ENCODE peak calls at places on chromosomes 4 and X, in four cellular contexts. One of them, this sample, is unnamed.

GRCh38 chr4:111736516-111736915 is 408.7 kb upstream of the FAM241A start:
- DNase-seq in neural progenitor cell: no peak
- DNase-seq in tibial nerve: no peak
- DNase-seq in IMR-90: no peak
- DNase-seq in this sample: no peak

GRCh38 chrX:149903889-149904748 is 23.1 kb downstream of the MAGEA8 start:
- DNase-seq in neural progenitor cell: no peak
- DNase-seq in tibial nerve: no peak
- DNase-seq in IMR-90: peak; percentile 6
- DNase-seq in this sample: no peak

GRCh38 chrX:44669626-44670025 is 127.0 kb upstream of the FUNDC1 start:
- DNase-seq in neural progenitor cell: no peak
- DNase-seq in tibial nerve: no peak
- DNase-seq in IMR-90: no peak
- DNase-seq in this sample: no peak

GRCh38 chr4:151673913-151674520 is 86.8 kb downstream of the GATB start:
- DNase-seq in neural progenitor cell: no peak
- DNase-seq in tibial nerve: no peak
- DNase-seq in IMR-90: no peak
- DNase-seq in this sample: peak; percentile 36

GRCh38 chrX:101219840-101220191 is 230 bp downstream of the DRP2 start:
- DNase-seq in neural progenitor cell: peak; percentile 20
- DNase-seq in tibial nerve: no peak
- DNase-seq in IMR-90: peak; percentile 71
- DNase-seq in this sample: no peak

GRCh38 chr4:187069398-187069797 is 345.7 kb upstream of the FAT1 start:
- DNase-seq in neural progenitor cell: no peak
- DNase-seq in tibial nerve: peak; percentile 20
- DNase-seq in IMR-90: no peak
- DNase-seq in this sample: no peak

GRCh38 chr4:174222266-174222872 is 61.1 kb downstream of the FBXO8 start:
- DNase-seq in neural progenitor cell: peak; percentile 47
- DNase-seq in tibial nerve: no peak
- DNase-seq in IMR-90: peak; percentile 29
- DNase-seq in this sample: no peak

GRCh38 chr4:150080335-150080734 is 2.1 kb downstream of the DCLK2 start:
- DNase-seq in neural progenitor cell: no peak
- DNase-seq in tibial nerve: no peak
- DNase-seq in IMR-90: peak; percentile 63
- DNase-seq in this sample: no peak

GRCh38 chr4:8882239-8882638 is 10.6 kb upstream of the HMX1 start:
- DNase-seq in neural progenitor cell: peak; percentile 13
- DNase-seq in tibial nerve: no peak
- DNase-seq in IMR-90: no peak
- DNase-seq in this sample: no peak

GRCh38 chrX:133586443-133586842 is 171.2 kb upstream of the GPC4 start:
- DNase-seq in neural progenitor cell: no peak
- DNase-seq in tibial nerve: no peak
- DNase-seq in IMR-90: no peak
- DNase-seq in this sample: no peak

GRCh38 chr4:24924309-24924781 is 11.5 kb upstream of the CCDC149 start:
- DNase-seq in neural progenitor cell: no peak
- DNase-seq in tibial nerve: no peak
- DNase-seq in IMR-90: peak; percentile 97
- DNase-seq in this sample: no peak

GRCh38 chr4:184284742-184285141 is 67.1 kb upstream of the ENPP6 start:
- DNase-seq in neural progenitor cell: no peak
- DNase-seq in tibial nerve: no peak
- DNase-seq in IMR-90: no peak
- DNase-seq in this sample: no peak

GRCh38 chr4:91851456-91851855 is 452.3 kb upstream of the GRID2 start:
- DNase-seq in neural progenitor cell: no peak
- DNase-seq in tibial nerve: no peak
- DNase-seq in IMR-90: no peak
- DNase-seq in this sample: no peak

GRCh38 chr4:48069026-48069425 is 52.5 kb downstream of the NIPAL1 start:
- DNase-seq in neural progenitor cell: no peak
- DNase-seq in tibial nerve: no peak
- DNase-seq in IMR-90: no peak
- DNase-seq in this sample: no peak

GRCh38 chr4:40749717-40750460 is at the start of gene NSUN7:
- DNase-seq in neural progenitor cell: peak; percentile 89
- DNase-seq in tibial nerve: no peak
- DNase-seq in IMR-90: no peak
- DNase-seq in this sample: peak; percentile 97

GRCh38 chr4:125719987-125720386 is 405.2 kb downstream of the FAT4 start:
- DNase-seq in neural progenitor cell: no peak
- DNase-seq in tibial nerve: no peak
- DNase-seq in IMR-90: peak; percentile 41
- DNase-seq in this sample: no peak

GRCh38 chr4:45566896-45567603 is 556.8 kb downstream of the GABRG1 start:
- DNase-seq in neural progenitor cell: no peak
- DNase-seq in tibial nerve: no peak
- DNase-seq in IMR-90: no peak
- DNase-seq in this sample: no peak

GRCh38 chrX:45517090-45517973 is 316.7 kb upstream of the DIPK2B start:
- DNase-seq in neural progenitor cell: no peak
- DNase-seq in tibial nerve: no peak
- DNase-seq in IMR-90: peak; percentile 83
- DNase-seq in this sample: no peak

GRCh38 chr4:99655315-99656081 is 2.1 kb downstream of the C4orf54 start:
- DNase-seq in neural progenitor cell: no peak
- DNase-seq in tibial nerve: no peak
- DNase-seq in IMR-90: peak; percentile 47
- DNase-seq in this sample: no peak

GRCh38 chrX:126064901-126065541 is 101.1 kb downstream of the DCAF12L2 start:
- DNase-seq in neural progenitor cell: no peak
- DNase-seq in tibial nerve: no peak
- DNase-seq in IMR-90: no peak
- DNase-seq in this sample: no peak

GRCh38 chrX:121649414-121649813 is 602.0 kb downstream of the GLUD2 start:
- DNase-seq in neural progenitor cell: no peak
- DNase-seq in tibial nerve: no peak
- DNase-seq in IMR-90: no peak
- DNase-seq in this sample: no peak

GRCh38 chr4:74097631-74098550 is 1.1 kb downstream of the CXCL2 start:
- DNase-seq in neural progenitor cell: no peak
- DNase-seq in tibial nerve: no peak
- DNase-seq in IMR-90: no peak
- DNase-seq in this sample: no peak

GRCh38 chr4:123603165-123603564 is 206.6 kb downstream of the SPRY1 start:
- DNase-seq in neural progenitor cell: no peak
- DNase-seq in tibial nerve: no peak
- DNase-seq in IMR-90: peak; percentile 36
- DNase-seq in this sample: no peak

GRCh38 chrX:54786972-54787371 is 11.1 kb downstream of the ITIH6 start:
- DNase-seq in neural progenitor cell: no peak
- DNase-seq in tibial nerve: no peak
- DNase-seq in IMR-90: no peak
- DNase-seq in this sample: peak; percentile 77

GRCh38 chr4:99156992-99157391 is 12.9 kb upstream of the ADH4 start:
- DNase-seq in neural progenitor cell: no peak
- DNase-seq in tibial nerve: no peak
- DNase-seq in IMR-90: no peak
- DNase-seq in this sample: no peak

GRCh38 chr4:127781303-127782024 is 658 bp upstream of the HSPA4L start:
- DNase-seq in neural progenitor cell: no peak
- DNase-seq in tibial nerve: peak; percentile 32
- DNase-seq in IMR-90: peak; percentile 15
- DNase-seq in this sample: no peak

GRCh38 chr4:5164221-5164912 is 113.1 kb downstream of the STK32B start:
- DNase-seq in neural progenitor cell: no peak
- DNase-seq in tibial nerve: no peak
- DNase-seq in IMR-90: no peak
- DNase-seq in this sample: no peak

GRCh38 chr4:115781528-115782146 is 668.2 kb upstream of the NDST4 start:
- DNase-seq in neural progenitor cell: no peak
- DNase-seq in tibial nerve: no peak
- DNase-seq in IMR-90: no peak
- DNase-seq in this sample: no peak
- H3K27ac ChIP-seq in neural progenitor cell: no peak overlapping the region
- H3K27ac ChIP-seq in tibial nerve: no peak overlapping the region
- H3K27ac ChIP-seq in IMR-90: no peak overlapping the region
- H3K27ac ChIP-seq in this sample: no peak overlapping the region

GRCh38 chr4:37757705-37758104 is 68.8 kb upstream of the PGM2 start:
- DNase-seq in neural progenitor cell: no peak
- DNase-seq in tibial nerve: no peak
- DNase-seq in IMR-90: no peak
- DNase-seq in this sample: no peak
- H3K27ac ChIP-seq in neural progenitor cell: no peak overlapping the region
- H3K27ac ChIP-seq in tibial nerve: peak overlapping the region; percentile 48
- H3K27ac ChIP-seq in IMR-90: no peak overlapping the region
- H3K27ac ChIP-seq in this sample: no peak overlapping the region

GRCh38 chrX:13081385-13082285 is 37.2 kb upstream of the FAM9C start:
- DNase-seq in neural progenitor cell: no peak
- DNase-seq in tibial nerve: no peak
- DNase-seq in IMR-90: peak; percentile 54
- DNase-seq in this sample: no peak

GRCh38 chrX:13084611-13085010 is 40.2 kb upstream of the FAM9C start:
- DNase-seq in neural progenitor cell: no peak
- DNase-seq in tibial nerve: no peak
- DNase-seq in IMR-90: no peak
- DNase-seq in this sample: no peak

GRCh38 chrX:13080128-13080795 is 35.8 kb upstream of the FAM9C start:
- DNase-seq in neural progenitor cell: no peak
- DNase-seq in tibial nerve: no peak
- DNase-seq in IMR-90: no peak
- DNase-seq in this sample: no peak

GRCh38 chrX:13085533-13085932 is 41.1 kb upstream of the FAM9C start:
- DNase-seq in neural progenitor cell: no peak
- DNase-seq in tibial nerve: no peak
- DNase-seq in IMR-90: no peak
- DNase-seq in this sample: no peak

GRCh38 chrX:13082286-13083065 is 38.1 kb upstream of the FAM9C start:
- DNase-seq in neural progenitor cell: no peak
- DNase-seq in tibial nerve: no peak
- DNase-seq in IMR-90: no peak
- DNase-seq in this sample: no peak
- H3K27ac ChIP-seq in neural progenitor cell: no peak overlapping the region
- H3K27ac ChIP-seq in tibial nerve: peak overlapping the region; percentile 3
- H3K27ac ChIP-seq in IMR-90: peak overlapping the region; percentile 100
- H3K27ac ChIP-seq in this sample: no peak overlapping the region

GRCh38 chr4:28886934-28887333 is 1833.2 kb upstream of the PCDH7 start:
- DNase-seq in neural progenitor cell: no peak
- DNase-seq in tibial nerve: no peak
- DNase-seq in IMR-90: peak; percentile 54
- DNase-seq in this sample: no peak

GRCh38 chr4:28879900-28880299 is 1840.3 kb upstream of the PCDH7 start:
- DNase-seq in neural progenitor cell: no peak
- DNase-seq in tibial nerve: no peak
- DNase-seq in IMR-90: no peak
- DNase-seq in this sample: no peak

GRCh38 chr4:28879178-28879577 is 1841.0 kb upstream of the PCDH7 start:
- DNase-seq in neural progenitor cell: no peak
- DNase-seq in tibial nerve: no peak
- DNase-seq in IMR-90: peak; percentile 69
- DNase-seq in this sample: no peak

GRCh38 chr4:28883211-28883610 is 1837.0 kb upstream of the PCDH7 start:
- DNase-seq in neural progenitor cell: no peak
- DNase-seq in tibial nerve: no peak
- DNase-seq in IMR-90: peak; percentile 10
- DNase-seq in this sample: no peak
- H3K27ac ChIP-seq in neural progenitor cell: no peak overlapping the region
- H3K27ac ChIP-seq in tibial nerve: no peak overlapping the region
- H3K27ac ChIP-seq in IMR-90: no peak overlapping the region
- H3K27ac ChIP-seq in this sample: no peak overlapping the region

This sample was measured in endodermal cell.